ENCODE peak calls at places on chromosomes 7 and 10, in five cellular contexts. H is mesendoderm, P is PC-9, O is right atrium auricular region, C is adrenal gland. T is an unnamed sample. For H3K4me1, the result is how much of the 10 kb centered on the place peaks cover.

GRCh38 chr7:111867348-111867931 is 305.1 kb upstream of the IMMP2L start:
- DNase-seq in H (no peak), P (no peak), O (no peak), C (no peak), T (no peak)

GRCh38 chr7:49324707-49325106 is 400.4 kb downstream of the CDC14C start:
- DNase-seq in H (peak), P (no peak), O (no peak), C (no peak), T (no peak)

GRCh38 chr7:55077581-55078410 is 59.0 kb downstream of the EGFR start:
- DNase-seq in H (no peak), P (no peak), O (no peak), C (no peak), T (no peak)

GRCh38 chr10:31836569-31837406 is 91.8 kb downstream of the ARHGAP12 start:
- DNase-seq in H (peak), P (no peak), O (no peak), C (peak), T (no peak)

GRCh38 chr10:75234017-75234682 is 1.6 kb downstream of the COMTD1 start:
- DNase-seq in H (peak), P (peak), O (peak), C (peak), T (peak)

GRCh38 chr7:159147246-159147645 is 2.6 kb upstream of the VIPR2 start:
- DNase-seq in H (no peak), P (no peak), O (no peak), C (no peak), T (no peak)

GRCh38 chr10:93806882-93807281 is 49.1 kb downstream of the LGI1 start:
- DNase-seq in H (no peak), P (no peak), O (peak), C (no peak), T (peak)

GRCh38 chr10:34580643-34581042 is 234.5 kb downstream of the PARD3 start:
- DNase-seq in H (no peak), P (peak), O (no peak), C (no peak), T (no peak)

GRCh38 chr10:114151486-114151885 is 22.5 kb downstream of the CCDC186 start:
- DNase-seq in H (no peak), P (peak), O (no peak), C (no peak), T (no peak)

GRCh38 chr7:125241548-125241947 is 311.9 kb upstream of the POT1 start:
- DNase-seq in H (no peak), P (no peak), O (no peak), C (no peak), T (no peak)

GRCh38 chr7:44884553-44885393 is 557 bp downstream of the PURB start:
- DNase-seq in H (peak), P (peak), O (no peak), C (peak), T (peak)

GRCh38 chr10:21194510-21194993 is 297.4 kb upstream of the NEBL start:
- DNase-seq in H (no peak), P (peak), O (no peak), C (no peak), T (no peak)

GRCh38 chr7:141263983-141264382 is 190.1 kb downstream of the TMEM178B start:
- DNase-seq in H (no peak), P (no peak), O (no peak), C (no peak), T (no peak)

GRCh38 chr7:96739609-96740008 is 30.0 kb upstream of the SEM1 start:
- DNase-seq in H (peak), P (no peak), O (no peak), C (no peak), T (no peak)

GRCh38 chr10:113646337-113647201 is 17.3 kb downstream of the NRAP start:
- DNase-seq in H (no peak), P (no peak), O (no peak), C (no peak), T (no peak)

GRCh38 chr7:30984359-30985107 is 20.8 kb downstream of the GHRHR start:
- DNase-seq in H (peak), P (peak), O (no peak), C (peak), T (no peak)

GRCh38 chr7:30986331-30986730 is 22.6 kb downstream of the GHRHR start:
- DNase-seq in H (no peak), P (no peak), O (no peak), C (no peak), T (no peak)

GRCh38 chr7:30983042-30983913 is 19.5 kb downstream of the GHRHR start:
- DNase-seq in H (peak), P (peak), O (peak), C (peak), T (peak)

GRCh38 chr7:30985756-30986155 is 22.0 kb downstream of the GHRHR start:
- DNase-seq in H (no peak), P (no peak), O (no peak), C (no peak), T (no peak)

GRCh38 chr7:30983914-30984247 is 20.1 kb downstream of the GHRHR start:
- DNase-seq in H (no peak), P (no peak), O (no peak), C (no peak), T (peak)
- H3K4me3 ChIP-seq in H (no peak), P (no peak), O (no peak), C (no peak), T (no peak)

GRCh38 chr7:128020161-128020560 is 11.1 kb downstream of the LRRC4 start:
- DNase-seq in H (peak), P (no peak), O (no peak), C (no peak), T (no peak)

GRCh38 chr7:128022631-128023532 is 8.4 kb downstream of the LRRC4 start:
- DNase-seq in H (peak), P (peak), O (no peak), C (no peak), T (no peak)

GRCh38 chr7:128024154-128024553 is 7.1 kb downstream of the LRRC4 start:
- DNase-seq in H (no peak), P (no peak), O (no peak), C (no peak), T (no peak)

GRCh38 chr7:128019330-128019729 is 11.9 kb downstream of the LRRC4 start:
- DNase-seq in H (peak), P (no peak), O (no peak), C (no peak), T (no peak)

GRCh38 chr7:128021361-128021760 is 9.9 kb downstream of the LRRC4 start:
- DNase-seq in H (peak), P (peak), O (no peak), C (no peak), T (no peak)
- H3K4me1 ChIP-seq in H (under half), P (under half), O (under half), C (under half), T (under half)

DNA sequence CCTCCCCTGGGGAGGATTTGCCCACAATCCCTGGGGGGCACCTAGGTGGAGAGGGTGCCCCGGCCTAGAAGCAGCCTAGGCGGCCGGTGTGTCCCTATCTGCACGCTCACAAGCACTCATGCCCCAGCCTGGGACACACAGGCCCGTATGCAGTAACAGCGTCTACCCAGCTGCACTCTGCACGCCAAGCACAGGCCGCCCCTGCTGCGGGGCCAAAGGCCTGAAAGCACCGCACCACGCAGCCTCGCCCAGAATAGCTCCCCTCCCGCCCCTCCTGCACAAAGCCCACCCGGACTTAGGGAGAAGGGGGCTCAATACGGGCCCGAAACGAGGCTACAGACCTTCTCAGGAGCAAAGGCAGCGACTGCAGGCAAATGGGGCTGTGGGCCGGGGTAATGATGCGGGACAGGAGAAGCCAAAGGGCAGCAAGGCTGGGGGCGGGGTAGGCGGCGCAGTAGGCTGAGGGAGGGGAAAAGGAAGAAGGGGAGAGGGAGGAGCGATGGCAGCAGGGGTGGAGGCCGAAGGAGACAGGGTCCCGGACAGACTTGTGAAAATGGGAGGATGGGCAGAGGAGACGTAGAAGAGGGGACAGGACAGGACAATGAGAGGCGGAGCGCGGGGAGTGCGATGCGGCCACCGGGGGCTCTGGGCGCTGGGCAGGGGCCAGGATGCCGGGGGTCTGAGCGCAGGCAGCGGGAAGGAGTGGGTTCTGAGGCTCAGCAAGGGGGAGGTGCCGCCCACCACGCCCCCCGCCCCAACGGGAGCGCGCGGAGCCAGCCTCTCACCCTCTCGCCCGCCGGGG is 544 bp downstream of the GPRIN2 start:
- DNase-seq in H (peak), P (peak), O (no peak), C (peak), T (peak)
- H3K4me3 ChIP-seq in H (peak), P (peak), O (peak), C (no peak), T (peak)

DNA sequence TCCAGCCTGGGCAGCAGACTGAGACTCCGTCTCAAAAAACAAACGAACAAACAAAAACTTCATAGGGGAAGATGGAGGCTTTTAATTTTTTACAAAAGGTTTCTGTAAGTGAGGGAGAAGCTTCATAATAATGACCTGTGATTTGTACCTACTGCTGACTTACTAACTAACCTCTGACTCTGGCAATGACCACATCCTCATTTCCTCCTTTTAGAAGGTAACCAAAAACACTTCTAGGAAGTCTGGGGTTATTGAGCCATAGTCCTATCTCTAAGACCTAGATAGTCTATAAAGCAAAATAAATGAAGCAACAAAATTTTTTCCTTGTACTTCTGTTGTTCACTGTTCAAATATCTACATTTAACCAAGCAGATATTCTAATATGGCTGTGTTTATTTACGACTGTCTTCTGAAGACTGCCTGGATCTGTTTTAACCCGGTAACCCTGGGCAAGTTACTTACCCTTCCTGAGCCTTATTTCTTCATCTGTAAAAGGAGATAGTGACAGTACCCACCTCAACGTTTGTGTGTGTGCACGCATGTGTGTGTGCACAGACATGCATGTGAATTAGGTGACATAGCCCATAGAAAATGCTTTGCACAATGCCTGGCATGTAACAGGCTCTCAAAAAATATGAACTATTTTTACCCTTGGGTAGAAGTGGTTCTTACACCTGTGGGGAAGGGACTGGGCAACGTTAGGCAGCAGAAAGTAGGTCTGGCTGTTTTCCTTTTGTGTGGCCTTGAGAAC is 30.8 kb upstream of the SMNDC1 start:
- DNase-seq in H (no peak), P (no peak), O (no peak), C (no peak), T (no peak)
- H3K4me1 ChIP-seq in H (under half), P (under half), O (under half), C (under half), T (under half)

GRCh38 chr7:121313793-121314676 is 14.8 kb upstream of the WNT16 start:
- DNase-seq in H (peak), P (no peak), O (no peak), C (no peak), T (no peak)

DNA sequence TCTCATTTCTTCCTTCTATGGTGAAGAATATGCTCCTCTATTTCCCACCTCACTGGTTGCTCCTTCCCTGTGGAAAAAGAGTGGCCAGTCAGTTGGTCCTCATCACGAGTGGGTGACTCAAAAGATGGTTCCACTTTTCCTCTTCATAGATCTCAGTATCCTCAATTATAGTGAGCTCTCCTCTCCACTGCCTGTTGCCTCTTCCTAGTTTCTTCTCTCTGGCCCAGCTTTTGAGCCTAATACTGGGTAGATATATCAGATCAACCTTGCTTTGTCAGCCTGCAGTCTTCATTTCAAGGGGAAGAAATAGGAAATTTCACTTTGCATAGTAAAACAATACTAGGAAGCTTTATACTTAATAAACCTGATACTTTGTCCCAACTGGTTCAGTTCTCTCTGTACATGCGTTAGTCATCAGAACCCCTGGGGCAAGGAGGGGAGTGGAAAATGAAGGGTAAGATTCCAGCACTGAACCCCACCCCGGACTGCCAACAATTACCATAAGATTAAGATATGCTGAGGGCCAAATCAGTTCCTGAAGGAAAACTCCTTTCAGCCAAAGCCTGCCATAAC is 15.5 kb upstream of the WNT16 start:
- DNase-seq in H (no peak), P (no peak), O (no peak), C (no peak), T (no peak)
- H3K4me3 ChIP-seq in H (no peak), P (no peak), O (no peak), C (no peak), T (no peak)

GRCh38 chr10:79136227-79137005 is 67.7 kb downstream of the ZMIZ1 start:
- DNase-seq in H (no peak), P (no peak), O (no peak), C (no peak), T (no peak)
- H3K4me1 ChIP-seq in H (under half), P (under half), O (under half), C (under half), T (under half)

DNA sequence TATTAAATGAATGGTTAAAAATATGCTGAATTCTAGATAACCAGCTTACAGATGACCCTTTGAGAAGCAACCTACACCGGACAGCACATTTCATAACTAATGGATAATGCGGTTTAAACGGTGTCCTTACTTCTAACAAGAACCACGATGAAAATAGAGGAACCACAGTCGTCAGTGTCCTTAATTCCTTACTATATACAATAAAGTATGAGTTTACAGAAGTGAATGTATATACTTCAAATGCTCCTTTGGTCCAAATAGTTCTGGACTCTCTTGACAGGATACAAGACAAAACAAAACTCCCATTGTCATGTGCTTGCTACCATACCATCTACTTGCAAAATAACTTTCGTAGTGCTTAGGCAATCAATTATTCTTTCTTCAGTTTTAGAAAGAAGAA is 2.4 kb downstream of the NAMPT start:
- DNase-seq in H (no peak), P (no peak), O (no peak), C (no peak), T (no peak)
- H3K4me3 ChIP-seq in H (no peak), P (peak), O (peak), C (no peak), T (no peak)

GRCh38 chr10:74081192-74081803 is 69.3 kb downstream of the AP3M1 start:
- DNase-seq in H (peak), P (no peak), O (no peak), C (peak), T (no peak)
- H3K4me1 ChIP-seq in H (under half), P (under half), O (under half), C (under half), T (under half)

T was measured in aorta.